ENCODE peak calls at places on chromosome 13, in five cellular contexts. N is heart left ventricle; I is CD4-positive, CD25-positive, alpha-beta regulatory T cell; Y is stomach; M is effector memory CD4-positive, alpha-beta T cell. K is an unnamed sample. For H3K4me1, the result is how much of the 10 kb centered on the place peaks cover.

GRCh38 chr13:93767231-93767916 is 540.8 kb downstream of the GPC6 start:
- DNase-seq in N (no peak), I (no peak), Y (no peak), M (no peak), K (no peak)

GRCh38 chr13:57969961-57970360 is 338.4 kb downstream of the PCDH17 start:
- DNase-seq in N (no peak), I (no peak), Y (no peak), M (no peak), K (no peak)

GRCh38 chr13:83753912-83754624 is 128.2 kb downstream of the SLITRK1 start:
- DNase-seq in N (no peak), I (no peak), Y (no peak), M (no peak), K (no peak)

GRCh38 chr13:112330066-112330465 is 46.1 kb upstream of the SPACA7 start:
- DNase-seq in N (no peak), I (no peak), Y (no peak), M (no peak), K (no peak)

GRCh38 chr13:23683084-23683483 is 112.9 kb downstream of the TNFRSF19 start:
- DNase-seq in N (no peak), I (no peak), Y (no peak), M (no peak), K (no peak)

GRCh38 chr13:72127031-72127430 is 260.0 kb upstream of the DACH1 start:
- DNase-seq in N (no peak), I (no peak), Y (no peak), M (no peak), K (no peak)

GRCh38 chr13:42781362-42781761 is at the start of gene FAM216B:
- DNase-seq in N (no peak), I (no peak), Y (no peak), M (no peak), K (no peak)

GRCh38 chr13:60111726-60112125 is 52.0 kb downstream of the DIAPH3 start:
- DNase-seq in N (no peak), I (no peak), Y (no peak), M (no peak), K (no peak)

GRCh38 chr13:75021151-75021550 is 460.8 kb downstream of the TBC1D4 start:
- DNase-seq in N (no peak), I (no peak), Y (no peak), M (no peak), K (no peak)

GRCh38 chr13:54234607-54235006 is 1206.0 kb downstream of the OLFM4 start:
- DNase-seq in N (no peak), I (no peak), Y (no peak), M (no peak), K (no peak)

GRCh38 chr13:80276371-80277289 is 64.3 kb downstream of the SPRY2 start:
- DNase-seq in N (no peak), I (no peak), Y (no peak), M (no peak), K (no peak)

GRCh38 chr13:23323946-23324709 is 109.4 kb downstream of the SACS start:
- DNase-seq in N (no peak), I (no peak), Y (no peak), M (no peak), K (no peak)

GRCh38 chr13:108408670-108409069 is 139.2 kb downstream of the TNFSF13B start:
- DNase-seq in N (no peak), I (no peak), Y (no peak), M (no peak), K (no peak)

GRCh38 chr13:103272770-103273169 is 206.6 kb upstream of the SLC10A2 start:
- DNase-seq in N (no peak), I (no peak), Y (no peak), M (no peak), K (no peak)

GRCh38 chr13:67971291-67971690 is 741.2 kb upstream of the PCDH9 start:
- DNase-seq in N (no peak), I (no peak), Y (no peak), M (no peak), K (no peak)

GRCh38 chr13:40974460-40975407 is 44.4 kb downstream of the ELF1 start:
- DNase-seq in N (no peak), I (peak), Y (no peak), M (no peak), K (peak)

GRCh38 chr13:50320297-50320862 is 305.1 kb downstream of the KCNRG start:
- DNase-seq in N (no peak), I (no peak), Y (no peak), M (no peak), K (no peak)

GRCh38 chr13:39274926-39275325 is 236.7 kb downstream of the NHLRC3 start:
- DNase-seq in N (no peak), I (no peak), Y (no peak), M (no peak), K (no peak)

GRCh38 chr13:112824429-112824828 is 134.6 kb downstream of the ATP11A start:
- DNase-seq in N (no peak), I (no peak), Y (peak), M (no peak), K (no peak)

GRCh38 chr13:24274452-24274971 is 34.9 kb upstream of the C1QTNF9 start:
- DNase-seq in N (no peak), I (peak), Y (peak), M (peak), K (peak)

GRCh38 chr13:80894930-80895329 is 554.0 kb upstream of the SPRY2 start:
- DNase-seq in N (no peak), I (no peak), Y (no peak), M (no peak), K (no peak)

GRCh38 chr13:45662122-45662521 is 40.0 kb upstream of the CBY2 start:
- DNase-seq in N (no peak), I (no peak), Y (no peak), M (no peak), K (no peak)

GRCh38 chr13:79745141-79745540 is 264.2 kb downstream of the NDFIP2 start:
- DNase-seq in N (no peak), I (no peak), Y (no peak), M (no peak), K (no peak)

GRCh38 chr13:114034481-114034891 is 60.6 kb upstream of the C13orf46 start:
- DNase-seq in N (no peak), I (no peak), Y (no peak), M (no peak), K (no peak)

GRCh38 chr13:51479199-51479523 is 26.3 kb upstream of the INTS6 start:
- DNase-seq in N (no peak), I (no peak), Y (no peak), M (no peak), K (no peak)

GRCh38 chr13:27794921-27795717 is 2.8 kb downstream of the GSX1 start:
- DNase-seq in N (no peak), I (no peak), Y (no peak), M (no peak), K (no peak)

GRCh38 chr13:27744861-27745260 is 47.4 kb upstream of the GSX1 start:
- DNase-seq in N (no peak), I (no peak), Y (no peak), M (no peak), K (no peak)

GRCh38 chr13:51045450-51045849 is 65.6 kb downstream of the C13orf42 start:
- DNase-seq in N (no peak), I (no peak), Y (no peak), M (no peak), K (no peak)

GRCh38 chr13:24306632-24307031 is 2.7 kb upstream of the C1QTNF9 start:
- DNase-seq in N (no peak), I (no peak), Y (no peak), M (no peak), K (no peak)

GRCh38 chr13:109297628-109298027 is 488.8 kb downstream of the IRS2 start:
- DNase-seq in N (no peak), I (no peak), Y (no peak), M (no peak), K (no peak)

GRCh38 chr13:75318138-75318833 is 163.7 kb downstream of the TBC1D4 start:
- DNase-seq in N (no peak), I (no peak), Y (no peak), M (no peak), K (no peak)

GRCh38 chr13:111183959-111184684 is 69.0 kb downstream of the ARHGEF7 start:
- DNase-seq in N (no peak), I (no peak), Y (no peak), M (no peak), K (no peak)

GRCh38 chr13:111179908-111180756 is 65.0 kb downstream of the ARHGEF7 start:
- DNase-seq in N (no peak), I (no peak), Y (no peak), M (no peak), K (no peak)

GRCh38 chr13:111184685-111185401 is 69.7 kb downstream of the ARHGEF7 start:
- DNase-seq in N (peak), I (no peak), Y (no peak), M (peak), K (no peak)

GRCh38 chr13:111183087-111183645 is 68.1 kb downstream of the ARHGEF7 start:
- DNase-seq in N (no peak), I (no peak), Y (no peak), M (no peak), K (no peak)

DNA sequence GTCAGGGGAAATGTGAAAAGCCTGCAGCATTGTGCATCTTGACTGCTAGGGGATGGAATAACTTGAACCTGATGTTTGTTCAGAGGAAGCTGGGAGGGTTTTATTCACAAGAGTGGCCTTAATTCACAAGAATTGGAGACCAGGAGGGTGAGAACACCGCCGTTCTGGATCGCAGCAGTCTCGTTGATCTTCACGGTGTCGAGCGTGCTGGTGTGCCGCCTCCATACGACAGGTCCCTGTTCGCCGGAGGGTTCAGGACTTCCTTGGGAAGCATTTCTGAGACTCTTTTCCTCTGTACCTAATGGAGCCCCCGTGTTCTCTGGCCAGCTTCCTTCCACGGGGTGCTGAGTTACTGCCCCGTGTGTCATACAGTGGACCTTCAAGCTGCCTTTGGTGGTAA is 66.9 kb downstream of the ARHGEF7 start:
- DNase-seq in N (no peak), I (no peak), Y (no peak), M (no peak), K (no peak)
- H3K4me1 ChIP-seq in N (under half), I (half or more), Y (under half), M (half or more), K (under half)

GRCh38 chr13:21061077-21061945 is at the start of gene LATS2:
- DNase-seq in N (peak), I (peak), Y (peak), M (peak), K (peak)

GRCh38 chr13:21058361-21058760 is 3.0 kb downstream of the LATS2 start:
- DNase-seq in N (no peak), I (no peak), Y (no peak), M (no peak), K (no peak)

GRCh38 chr13:21063031-21063430 is 1.6 kb upstream of the LATS2 start:
- DNase-seq in N (no peak), I (no peak), Y (no peak), M (no peak), K (no peak)

GRCh38 chr13:21060063-21060826 is 1.1 kb downstream of the LATS2 start:
- DNase-seq in N (peak), I (no peak), Y (peak), M (no peak), K (peak)

GRCh38 chr13:21060827-21061076 is 634 bp downstream of the LATS2 start:
- DNase-seq in N (peak), I (no peak), Y (peak), M (no peak), K (no peak)
- H3K4me1 ChIP-seq in N (under half), I (under half), Y (under half), M (under half), K (under half)

GRCh38 chr13:46682015-46682414 is 114.9 kb downstream of the ESD start:
- DNase-seq in N (no peak), I (no peak), Y (no peak), M (no peak), K (no peak)

GRCh38 chr13:46675016-46675415 is 121.9 kb downstream of the ESD start:
- DNase-seq in N (no peak), I (no peak), Y (no peak), M (no peak), K (no peak)

GRCh38 chr13:46676378-46676725 is 120.6 kb downstream of the ESD start:
- DNase-seq in N (no peak), I (no peak), Y (no peak), M (no peak), K (no peak)

GRCh38 chr13:46683879-46684278 is 113.1 kb downstream of the ESD start:
- DNase-seq in N (no peak), I (no peak), Y (no peak), M (no peak), K (no peak)

GRCh38 chr13:46679369-46680180 is 117.4 kb downstream of the ESD start:
- DNase-seq in N (no peak), I (no peak), Y (no peak), M (no peak), K (peak)
- H3K4me1 ChIP-seq in N (under half), I (under half), Y (under half), M (under half), K (under half)

GRCh38 chr13:36552334-36552733 is 120.0 kb downstream of the CCNA1 start:
- DNase-seq in N (no peak), I (no peak), Y (no peak), M (no peak), K (no peak)

GRCh38 chr13:36549771-36550170 is 117.5 kb downstream of the CCNA1 start:
- DNase-seq in N (peak), I (no peak), Y (no peak), M (no peak), K (no peak)

GRCh38 chr13:36555151-36555986 is 118.5 kb upstream of the SERTM1 start:
- DNase-seq in N (no peak), I (no peak), Y (no peak), M (no peak), K (no peak)

GRCh38 chr13:36551445-36551844 is 119.2 kb downstream of the CCNA1 start:
- DNase-seq in N (no peak), I (no peak), Y (no peak), M (no peak), K (no peak)

DNA sequence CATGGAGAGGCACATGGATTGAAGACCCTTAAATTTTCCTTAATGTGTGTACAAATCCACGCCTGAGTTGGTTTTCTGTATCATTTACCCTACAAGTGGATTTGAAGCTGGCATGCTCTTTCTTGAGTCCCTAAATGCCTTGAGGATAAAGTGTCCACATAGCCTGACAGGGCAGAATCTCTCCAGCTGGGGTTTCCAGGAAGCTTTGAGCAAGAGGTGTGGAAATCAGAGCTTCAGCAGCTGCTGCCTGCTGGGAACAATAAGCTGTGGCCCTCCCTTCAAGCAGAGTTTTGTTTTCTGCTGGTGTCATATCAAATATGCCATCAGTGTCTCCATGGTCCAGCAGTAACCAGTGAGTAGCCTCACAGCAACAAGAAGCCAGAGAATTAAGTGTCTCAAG is 120.3 kb upstream of the SERTM1 start:
- DNase-seq in N (no peak), I (no peak), Y (no peak), M (no peak), K (no peak)
- H3K4me1 ChIP-seq in N (under half), I (under half), Y (under half), M (under half), K (under half)

GRCh38 chr13:98523455-98524102 is 53.3 kb downstream of the STK24 start:
- DNase-seq in N (no peak), I (no peak), Y (no peak), M (no peak), K (no peak)

GRCh38 chr13:98525852-98526512 is 50.9 kb downstream of the STK24 start:
- DNase-seq in N (no peak), I (no peak), Y (no peak), M (no peak), K (no peak)

GRCh38 chr13:98524793-98525192 is 52.1 kb downstream of the STK24 start:
- DNase-seq in N (no peak), I (no peak), Y (no peak), M (no peak), K (no peak)

GRCh38 chr13:98524391-98524790 is 52.5 kb downstream of the STK24 start:
- DNase-seq in N (no peak), I (no peak), Y (no peak), M (peak), K (no peak)

GRCh38 chr13:98525452-98525851 is 51.5 kb downstream of the STK24 start:
- DNase-seq in N (no peak), I (no peak), Y (no peak), M (no peak), K (no peak)
- H3K4me1 ChIP-seq in N (under half), I (half or more), Y (half or more), M (half or more), K (under half)

GRCh38 chr13:98452851-98453250 is 124.1 kb downstream of the STK24 start:
- DNase-seq in N (no peak), I (no peak), Y (no peak), M (no peak), K (no peak)
- H3K4me1 ChIP-seq in N (under half), I (under half), Y (under half), M (under half), K (under half)